ENCODE peak calls at places on chromosomes 12 and 14, in five cellular contexts. V is myocyte; G is cardiac fibroblast; W is endothelial cell; B is stimulated activated CD8-positive, alpha-beta memory T cell treated with anti-CD3 and anti-CD28 coated beads, Interleukin-4, amount 100 ng/mL, for 1 hour. T is an unnamed sample.

GRCh38 chr14:102985665-102986064 is 63.2 kb downstream of the AMN start:
- DNase-seq in V (no peak), G (no peak), W (no peak), B (no peak), T (no peak)

GRCh38 chr14:87196436-87196835 is 796.5 kb downstream of the GALC start:
- DNase-seq in V (no peak), G (no peak), W (no peak), B (no peak), T (no peak)

GRCh38 chr14:81062816-81063215 is 107.4 kb downstream of the TSHR start:
- DNase-seq in V (peak), G (peak), W (peak), B (no peak), T (no peak)

GRCh38 chr12:96131230-96131788 is 62.9 kb upstream of the ELK3 start:
- DNase-seq in V (no peak), G (no peak), W (no peak), B (no peak), T (no peak)

GRCh38 chr12:102539651-102540553 is 59.5 kb upstream of the IGF1 start:
- DNase-seq in V (peak), G (peak), W (no peak), B (no peak), T (no peak)

GRCh38 chr12:96233168-96233567 is 39.0 kb downstream of the ELK3 start:
- DNase-seq in V (no peak), G (no peak), W (no peak), B (no peak), T (no peak)

GRCh38 chr14:71595441-71595840 is 336.8 kb upstream of the RGS6 start:
- DNase-seq in V (no peak), G (no peak), W (no peak), B (no peak), T (no peak)

GRCh38 chr12:49636574-49636973 is 13.2 kb downstream of the PRPF40B start:
- DNase-seq in V (no peak), G (no peak), W (no peak), B (no peak), T (no peak)

GRCh38 chr14:50014809-50015208 is 101.6 kb downstream of the VCPKMT start:
- DNase-seq in V (no peak), G (no peak), W (no peak), B (no peak), T (no peak)

GRCh38 chr12:115204957-115205754 is 521.2 kb upstream of the TBX3 start:
- DNase-seq in V (peak), G (peak), W (no peak), B (no peak), T (no peak)

GRCh38 chr12:41361791-41362190 is 173.7 kb downstream of the PDZRN4 start:
- DNase-seq in V (no peak), G (no peak), W (no peak), B (no peak), T (no peak)

GRCh38 chr12:26088999-26089398 is 35.8 kb downstream of the BHLHE41 start:
- DNase-seq in V (no peak), G (no peak), W (no peak), B (no peak), T (no peak)

GRCh38 chr12:110966081-110966760 is 45.8 kb upstream of the MYL2 start:
- DNase-seq in V (no peak), G (no peak), W (no peak), B (no peak), T (no peak)

GRCh38 chr12:101793401-101793800 is 37.4 kb downstream of the GNPTAB start:
- DNase-seq in V (peak), G (peak), W (no peak), B (no peak), T (no peak)

GRCh38 chr14:103105580-103106168 is 11.1 kb downstream of the EXOC3L4 start:
- DNase-seq in V (peak), G (no peak), W (no peak), B (no peak), T (no peak)

GRCh38 chr12:42762395-42762925 is 172.9 kb upstream of the PRICKLE1 start:
- DNase-seq in V (no peak), G (no peak), W (no peak), B (no peak), T (no peak)